ENCODE peak calls at places on chromosome X, in nine cellular contexts. M is mammary epithelial cell, X is uterus, T is HCT116, A is heart left ventricle, V is adrenal gland, S is body of pancreas, F is endothelial cell of umbilical vein, P is tibial nerve. C is an unnamed sample.

GRCh38 chrX:22097295-22097694 is 65.2 kb downstream of the PHEX start:
- DNase-seq in T (no peak), A (no peak), S (no peak), M (peak), F (peak), P (no peak), V (no peak), X (peak), C (no peak)

GRCh38 chrX:28979876-28980275 is 392.6 kb downstream of the IL1RAPL1 start:
- DNase-seq in S (no peak), T (no peak), P (no peak), M (no peak), A (no peak), F (no peak), X (no peak), V (no peak), C (no peak)

GRCh38 chrX:74537011-74537390 is 77.4 kb downstream of the RLIM start:
- DNase-seq in T (no peak), S (no peak), M (no peak), V (peak), A (peak), P (no peak), X (peak), F (peak), C (no peak)

GRCh38 chrX:54181196-54181953 is 1.7 kb downstream of the FAM120C start:
- DNase-seq in A (no peak), F (peak), S (no peak), X (no peak), M (no peak), P (no peak), T (no peak), V (no peak), C (no peak)

GRCh38 chrX:295136-295535 is 14.0 kb downstream of the PLCXD1 start:
- DNase-seq in T (no peak), A (peak), V (no peak), F (no peak), M (no peak), P (no peak), S (peak), X (no peak), C (no peak)

GRCh38 chrX:112147206-112147605 is 64.6 kb upstream of the TRPC5 start:
- DNase-seq in X (no peak), V (peak), A (no peak), S (no peak), P (no peak), T (no peak), F (no peak), M (no peak), C (no peak)

GRCh38 chrX:50920132-50920531 is 9.6 kb downstream of the BMP15 start:
- DNase-seq in V (no peak), F (peak), T (no peak), M (peak), X (no peak), A (no peak), P (no peak), S (no peak), C (no peak)

GRCh38 chrX:26597981-26598380 is 382.0 kb downstream of the MAGEB5 start:
- DNase-seq in P (no peak), F (no peak), M (peak), V (no peak), X (no peak), T (no peak), S (no peak), A (no peak), C (no peak)

GRCh38 chrX:80216086-80216485 is 201.5 kb downstream of the TBX22 start:
- DNase-seq in M (peak), A (no peak), T (no peak), P (no peak), X (no peak), V (no peak), S (no peak), F (no peak), C (no peak)

GRCh38 chrX:9878141-9878875 is 88.8 kb upstream of the CLDN34 start:
- DNase-seq in F (peak), A (no peak), V (no peak), M (no peak), P (no peak), X (no peak), T (no peak), S (no peak), C (no peak)

GRCh38 chrX:76918033-76918432 is 490.5 kb downstream of the MAGEE1 start:
- DNase-seq in T (no peak), S (no peak), F (no peak), X (no peak), M (no peak), P (no peak), V (no peak), A (no peak), C (no peak)

GRCh38 chrX:123731987-123732678 is 719 bp downstream of the THOC2 start:
- DNase-seq in A (peak), F (no peak), M (no peak), P (no peak), S (peak), V (peak), T (no peak), X (no peak), C (no peak)

GRCh38 chrX:40912576-40912975 is 172.7 kb upstream of the USP9X start:
- DNase-seq in X (no peak), F (no peak), V (no peak), M (peak), S (no peak), T (no peak), P (no peak), A (no peak), C (no peak)

GRCh38 chrX:12460929-12461328 is 322.7 kb downstream of the FRMPD4 start:
- DNase-seq in V (no peak), A (no peak), S (no peak), F (no peak), M (no peak), T (no peak), X (no peak), P (no peak), C (no peak)

GRCh38 chrX:112108145-112108544 is 25.6 kb upstream of the TRPC5 start:
- DNase-seq in T (no peak), X (no peak), F (no peak), P (no peak), A (no peak), S (no peak), M (no peak), V (no peak), C (no peak)

GRCh38 chrX:103586314-103586646 is 965 bp downstream of the TCEAL4 start:
- DNase-seq in A (peak), S (peak), X (peak), P (no peak), M (peak), F (no peak), T (no peak), V (peak), C (no peak)

GRCh38 chrX:64395568-64395929 is 297 bp upstream of the MTMR8 start:
- DNase-seq in P (no peak), T (no peak), S (no peak), M (no peak), A (no peak), V (no peak), X (no peak), F (no peak), C (no peak)

GRCh38 chrX:22922961-22923360 is 76.8 kb upstream of the DDX53 start:
- DNase-seq in X (peak), M (peak), F (no peak), T (no peak), P (no peak), V (peak), A (no peak), S (no peak), C (no peak)

GRCh38 chrX:17812763-17813162 is 48.3 kb downstream of the RAI2 start:
- DNase-seq in V (peak), T (no peak), F (no peak), A (no peak), X (peak), P (no peak), S (no peak), M (no peak), C (no peak)

GRCh38 chrX:154822029-154822428 is 12.4 kb downstream of the SMIM9 start:
- DNase-seq in F (no peak), T (no peak), V (no peak), P (no peak), A (no peak), X (no peak), M (no peak), S (no peak), C (no peak)
- H3K4me3 ChIP-seq in F (no peak), T (no peak), V (no peak), P (no peak), A (no peak), X (no peak), M (no peak), S (no peak), C (no peak)

GRCh38 chrX:77949840-77950239 is 19.6 kb downstream of the PGAM4 start:
- DNase-seq in S (peak), A (no peak), T (no peak), P (no peak), X (no peak), F (no peak), M (no peak), V (peak), C (no peak)

GRCh38 chrX:77945910-77946309 is 23.5 kb downstream of the PGAM4 start:
- DNase-seq in M (no peak), S (no peak), F (no peak), P (no peak), V (no peak), T (no peak), A (no peak), X (no peak), C (no peak)

GRCh38 chrX:77946571-77946970 is 22.9 kb downstream of the PGAM4 start:
- DNase-seq in S (no peak), P (no peak), T (no peak), F (no peak), A (no peak), M (no peak), V (no peak), X (no peak), C (no peak)
- H3K27ac ChIP-seq in S (no peak), P (no peak), T (no peak), F (no peak), A (no peak), M (no peak), V (no peak), X (no peak), C (no peak)

GRCh38 chrX:153991013-153991580 is 18.5 kb downstream of the TMEM187 start:
- DNase-seq in S (no peak), X (no peak), T (no peak), V (no peak), A (no peak), F (no peak), M (no peak), P (no peak), C (no peak)
- TF ChIP-seq CTCF in S (no peak), X (no peak), T (no peak), V (no peak), A (no peak), F (no peak), M (no peak), P (no peak), C (no peak)

DNA sequence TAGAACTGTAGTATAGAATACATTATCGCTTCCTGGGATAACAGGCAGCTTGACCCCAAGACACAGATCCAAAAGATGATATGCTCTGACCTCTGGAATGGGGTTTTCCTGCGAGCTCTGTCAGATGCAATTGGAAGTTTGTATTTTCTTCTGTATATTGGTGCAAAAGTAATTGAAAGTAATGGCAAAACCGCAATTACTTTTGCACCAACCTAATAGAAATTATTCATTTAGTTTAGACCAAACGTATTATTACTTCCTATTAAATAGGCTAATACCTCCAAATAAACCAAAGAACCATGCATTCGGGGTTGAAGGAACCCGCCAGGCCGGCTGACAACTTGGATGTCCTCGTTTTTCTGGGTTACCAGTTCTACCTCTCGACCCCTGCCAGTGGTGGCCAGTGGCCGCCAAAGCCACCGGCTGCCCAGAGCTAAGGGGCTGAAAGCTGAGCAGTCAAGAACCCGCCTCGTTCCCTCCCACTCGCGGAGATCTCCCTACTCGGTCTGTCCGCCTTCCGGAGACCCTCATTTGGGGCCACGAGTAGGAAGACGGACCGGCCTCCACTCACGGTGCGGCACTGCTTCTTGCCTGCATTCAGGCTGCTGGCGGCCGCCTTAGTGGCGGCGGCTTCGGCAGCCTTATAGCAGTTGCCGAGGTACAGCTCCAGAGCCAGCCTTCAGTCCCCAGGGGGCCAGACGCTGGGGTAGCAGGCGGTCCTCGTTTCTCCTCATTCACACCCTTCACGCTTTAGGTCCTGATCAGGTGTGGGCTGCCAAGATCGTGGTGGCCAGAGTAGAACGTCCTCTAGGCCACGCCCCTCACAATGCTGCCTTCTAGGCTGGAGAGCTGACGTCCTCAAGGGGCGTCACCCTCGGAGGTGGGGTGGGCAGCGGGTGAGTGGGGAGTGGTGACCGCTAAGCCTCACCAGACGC is 121.9 kb downstream of the RBMX2 start:
- DNase-seq in V (peak), F (peak), P (peak), T (no peak), A (peak), M (no peak), S (peak), X (peak), C (no peak)
- H3K4me3 ChIP-seq in V (peak), F (no peak), P (no peak), T (no peak), A (peak), M (peak), S (no peak), X (peak), C (peak)